ENCODE peak calls at places on chromosome 20, in seven cellular contexts. E is H9, B is foreskin melanocyte, D is GF-D8, T is hypothalamus, N is hepatocyte, L is HEK293T. Z is an unnamed sample.

GRCh38 chr20:22909436-22909835 is 125.7 kb upstream of the SSTR4 start:
- DNase-seq in D (no peak), B (no peak), N (no peak), T (no peak), L (no peak), E (no peak), Z (no peak)

GRCh38 chr20:58650181-58650775 is 805 bp upstream of the STX16 start:
- DNase-seq in T (no peak), N (peak; percentile 35), L (no peak), B (no peak), E (peak; percentile 44), D (no peak), Z (peak; percentile 78)

GRCh38 chr20:48826883-48827771 is 672 bp downstream of the PREX1 start:
- DNase-seq in D (no peak), B (no peak), E (peak; percentile 54), N (no peak), T (no peak), L (peak; percentile 40), Z (peak; percentile 86)

GRCh38 chr20:59776059-59776603 is 157.3 kb downstream of the SYCP2 start:
- DNase-seq in N (no peak), L (no peak), D (no peak), T (no peak), E (peak; percentile 10), B (no peak), Z (no peak)

GRCh38 chr20:19071902-19072498 is 140.4 kb upstream of the SLC24A3 start:
- DNase-seq in L (no peak), E (no peak), T (no peak), N (no peak), B (no peak), D (no peak), Z (no peak)

GRCh38 chr20:11676618-11677289 is 240.9 kb upstream of the BTBD3 start:
- DNase-seq in E (peak; percentile 71), T (peak; percentile 2), N (peak; percentile 73), L (peak; percentile 66), B (peak; percentile 36), D (peak; percentile 4), Z (peak; percentile 66)

GRCh38 chr20:38272961-38273360 is 12.4 kb upstream of the KIAA1755 start:
- DNase-seq in T (no peak), N (no peak), B (no peak), E (no peak), L (no peak), D (no peak), Z (no peak)

GRCh38 chr20:26243731-26244130 is 547.1 kb upstream of the ZNF337 start:
- DNase-seq in L (no peak), T (no peak), B (no peak), D (no peak), N (no peak), E (no peak), Z (no peak)

GRCh38 chr20:49909499-49910339 is 5.6 kb downstream of the SPATA2 start:
- DNase-seq in B (no peak), D (no peak), E (no peak), L (peak; percentile 75), N (peak; percentile 68), T (peak; percentile 22), Z (no peak)

GRCh38 chr20:54510546-54511129 is 35.2 kb downstream of the DOK5 start:
- DNase-seq in N (no peak), T (peak; percentile 49), D (no peak), L (no peak), B (no peak), E (peak; percentile 40), Z (peak; percentile 31)

GRCh38 chr20:53794529-53795115 is 201.0 kb upstream of the ZNF217 start:
- DNase-seq in D (no peak), T (no peak), L (no peak), B (no peak), E (no peak), N (no peak), Z (no peak)

GRCh38 chr20:61646986-61647385 is 394.9 kb downstream of the CDH4 start:
- DNase-seq in L (no peak), D (no peak), E (no peak), N (no peak), B (no peak), T (no peak), Z (peak; percentile 69)

GRCh38 chr20:43096471-43096870 is 93.2 kb downstream of the PTPRT start:
- DNase-seq in L (no peak), N (peak; percentile 26), T (peak; percentile 91), B (no peak), E (peak; percentile 25), D (no peak), Z (peak; percentile 58)

GRCh38 chr20:19460386-19460785 is 247.9 kb downstream of the SLC24A3 start:
- DNase-seq in L (no peak), N (no peak), D (no peak), T (no peak), E (no peak), B (peak; percentile 2), Z (no peak)

GRCh38 chr20:14896569-14896968 is 559.2 kb upstream of the FLRT3 start:
- DNase-seq in T (no peak), E (no peak), L (no peak), B (no peak), D (no peak), N (no peak), Z (no peak)

GRCh38 chr20:4876301-4876700 is 125.0 kb downstream of the SLC23A2 start:
- DNase-seq in N (no peak), B (no peak), E (no peak), L (no peak), D (no peak), T (no peak), Z (no peak)

GRCh38 chr20:59412251-59412650 is 111.8 kb downstream of the EDN3 start:
- DNase-seq in B (no peak), T (no peak), D (no peak), E (no peak), N (no peak), L (no peak), Z (no peak)

GRCh38 chr20:2693286-2693995 is 861 bp downstream of the EBF4 start:
- DNase-seq in T (peak; percentile 29), E (peak; percentile 50), N (peak; percentile 69), L (peak; percentile 52), D (no peak), B (no peak), Z (peak; percentile 39)

GRCh38 chr20:37989601-37990001 is 43.7 kb downstream of the TTI1 start:
- DNase-seq in E (no peak), N (peak; percentile 54), B (no peak), D (no peak), T (no peak), L (no peak), Z (no peak)

GRCh38 chr20:56688106-56688505 is 59.0 kb downstream of the TFAP2C start:
- DNase-seq in L (no peak), E (no peak), N (no peak), D (no peak), B (no peak), T (no peak), Z (no peak)

GRCh38 chr20:62902926-62903615 is 23.2 kb downstream of the DIDO1 start:
- DNase-seq in D (no peak), T (no peak), B (no peak), L (no peak), N (no peak), E (no peak), Z (no peak)